ENCODE peak calls at places on chromosomes 2 and 18, in seven cellular contexts. B is activated naive CD4-positive, alpha-beta T cell; Y is right atrium auricular region; Z is AG09319; H is activated CD8-positive, alpha-beta T cell treated with anti-CD3 and anti-CD28 coated beads, Interleukin-2, amount 10 ng/mL, durations not matched to agents 7 days and 5 days; A is NCI-H2081; L is heart right ventricle. F is an unnamed sample.

GRCh38 chr2:73279852-73280251 is 4.4 kb downstream of the FBXO41 start:
- DNase-seq in Z (no peak), L (no peak), H (no peak), B (no peak), Y (no peak), A (no peak), F (no peak)

GRCh38 chr2:67445652-67446268 is 48.6 kb downstream of the ETAA1 start:
- DNase-seq in B (no peak), Y (no peak), H (no peak), A (no peak), Z (no peak), L (no peak), F (no peak)

GRCh38 chr2:179410552-179411356 is 146.1 kb upstream of the SESTD1 start:
- DNase-seq in L (peak; percentile 26), Y (peak; percentile 69), A (peak; percentile 81), H (peak; percentile 40), Z (peak; percentile 23), B (no peak), F (no peak)

GRCh38 chr2:234267534-234267933 is 217.0 kb downstream of the SPP2 start:
- DNase-seq in H (peak; percentile 37), L (no peak), Y (no peak), A (no peak), B (no peak), Z (no peak), F (no peak)

GRCh38 chr2:222862068-222862914 is 1.5 kb downstream of the ACSL3 start:
- DNase-seq in H (no peak), Y (no peak), L (peak; percentile 19), Z (no peak), A (peak; percentile 11), B (no peak), F (no peak)

GRCh38 chr2:75246441-75247167 is 47.3 kb upstream of the TACR1 start:
- DNase-seq in A (no peak), H (no peak), L (no peak), Y (no peak), B (no peak), Z (no peak), F (no peak)

GRCh38 chr18:49849331-49850217 is 36.2 kb upstream of the ACAA2 start:
- DNase-seq in Y (peak; percentile 58), H (no peak), L (peak; percentile 30), B (no peak), Z (peak; percentile 15), A (peak; percentile 33), F (peak; percentile 42)

GRCh38 chr2:19312949-19313348 is 45.5 kb downstream of the OSR1 start:
- DNase-seq in Z (no peak), H (no peak), B (no peak), L (no peak), A (no peak), Y (no peak), F (no peak)

GRCh38 chr2:7592618-7593140 is 675.5 kb downstream of the RNF144A start:
- DNase-seq in H (peak; percentile 27), B (no peak), Z (no peak), L (no peak), A (no peak), Y (no peak), F (no peak)

GRCh38 chr2:29699045-29699444 is 222.3 kb downstream of the ALK start:
- DNase-seq in Y (no peak), H (no peak), Z (no peak), B (no peak), A (no peak), L (no peak), F (no peak)

GRCh38 chr2:43727634-43728014 is 46.2 kb upstream of the DYNC2LI1 start:
- DNase-seq in A (no peak), Z (no peak), L (no peak), H (no peak), Y (no peak), B (no peak), F (no peak)

GRCh38 chr2:85277416-85278158 is 50.2 kb downstream of the TGOLN2 start:
- DNase-seq in Y (no peak), L (peak; percentile 75), A (no peak), B (no peak), H (no peak), Z (peak; percentile 86), F (no peak)

GRCh38 chr2:1224901-1225300 is 188.4 kb upstream of the TPO start:
- DNase-seq in L (no peak), B (no peak), A (no peak), H (no peak), Y (no peak), Z (no peak), F (no peak)

GRCh38 chr18:22169011-22169888 is at the start of gene GATA6:
- DNase-seq in Y (peak; percentile 97), A (peak; percentile 72), Z (peak; percentile 76), L (peak; percentile 90), B (no peak), H (peak; percentile 51), F (no peak)

GRCh38 chr18:33901894-33902512 is 322.7 kb downstream of the NOL4 start:
- DNase-seq in H (no peak), B (no peak), Y (no peak), Z (no peak), L (no peak), A (no peak), F (no peak)

GRCh38 chr2:189260361-189260761 is 80.8 kb upstream of the COL5A2 start:
- DNase-seq in Y (no peak), A (no peak), H (no peak), Z (no peak), L (no peak), B (no peak), F (no peak)

GRCh38 chr2:143068094-143068890 is 60.9 kb upstream of the ARHGAP15 start:
- DNase-seq in H (no peak), Y (no peak), Z (no peak), B (no peak), A (no peak), L (no peak), F (no peak)

GRCh38 chr2:203870481-203870880 is 2.9 kb downstream of the CTLA4 start:
- DNase-seq in L (no peak), B (no peak), Y (no peak), H (no peak), A (no peak), Z (no peak), F (no peak)

GRCh38 chr18:47411159-47411558 is 159.7 kb upstream of the SKOR2 start:
- DNase-seq in A (no peak), H (no peak), Y (no peak), L (no peak), B (no peak), Z (no peak), F (no peak)

GRCh38 chr2:147442766-147443165 is 402.1 kb upstream of the ACVR2A start:
- DNase-seq in Y (no peak), Z (no peak), A (no peak), H (no peak), L (no peak), B (no peak), F (no peak)

GRCh38 chr2:215921884-215922283 is 91.5 kb downstream of the MREG start:
- DNase-seq in Z (peak; percentile 52), A (no peak), B (no peak), H (no peak), L (no peak), Y (no peak), F (no peak)

GRCh38 chr2:20603791-20604190 is 47.1 kb downstream of the HS1BP3 start:
- DNase-seq in L (no peak), A (no peak), B (no peak), Z (no peak), H (no peak), Y (no peak), F (no peak)

GRCh38 chr2:238277695-238278094 is 10.7 kb downstream of the PER2 start:
- DNase-seq in A (no peak), B (no peak), L (no peak), Y (no peak), H (no peak), Z (no peak), F (no peak)

GRCh38 chr2:70371753-70372152 is 69.9 kb upstream of the FAM136A start:
- DNase-seq in L (no peak), Y (no peak), B (no peak), A (no peak), H (no peak), Z (no peak), F (no peak)

GRCh38 chr2:173075056-173075780 is 428 bp upstream of the MAP3K20 start:
- DNase-seq in L (no peak), H (no peak), Z (no peak), B (no peak), Y (no peak), A (no peak), F (no peak)

GRCh38 chr2:239238839-239239606 is 161.8 kb downstream of the HDAC4 start:
- DNase-seq in B (no peak), A (no peak), Z (no peak), H (no peak), L (no peak), Y (no peak), F (no peak)

GRCh38 chr2:31322376-31322775 is 88.4 kb downstream of the EHD3 start:
- DNase-seq in B (no peak), H (no peak), Z (no peak), Y (peak; percentile 51), A (no peak), L (peak; percentile 53), F (no peak)

GRCh38 chr2:187002242-187002641 is 153.3 kb upstream of the ZSWIM2 start:
- DNase-seq in L (no peak), A (no peak), B (no peak), Y (no peak), Z (no peak), H (no peak), F (no peak)

GRCh38 chr2:196592331-196592911 is 47.1 kb upstream of the CCDC150 start:
- DNase-seq in Z (no peak), A (peak; percentile 67), L (peak; percentile 14), H (peak; percentile 27), Y (no peak), B (no peak), F (no peak)

GRCh38 chr2:239959059-239959971 is 65.8 kb downstream of the NDUFA10 start:
- DNase-seq in L (no peak), Y (no peak), Z (no peak), B (no peak), A (no peak), H (no peak), F (no peak)

GRCh38 chr2:42386684-42387083 is 25.7 kb upstream of the COX7A2L start:
- DNase-seq in Z (no peak), A (no peak), Y (no peak), H (no peak), B (no peak), L (no peak), F (no peak)